ENCODE peak calls at places on chromosomes 5 and 9, in five cellular contexts. D is A549, C is K562, V is HCT116, T is H1. N is an unnamed sample.

GRCh38 chr5:174159327-174160247 is 114.1 kb downstream of the NSG2 start:
- DNase-seq in D (peak; percentile 76), C (peak; percentile 16), V (peak; percentile 91), T (peak; percentile 9), N (no peak)

GRCh38 chr5:23994581-23995370 is 487.4 kb downstream of the PRDM9 start:
- DNase-seq in D (peak; percentile 6), C (no peak), V (no peak), T (no peak), N (no peak)

GRCh38 chr9:74610523-74611061 is 113.5 kb downstream of the RORB start:
- DNase-seq in D (no peak), C (no peak), V (no peak), T (no peak), N (no peak)

GRCh38 chr9:75455444-75455921 is 367.2 kb downstream of the OSTF1 start:
- DNase-seq in D (no peak), C (no peak), V (no peak), T (no peak), N (peak; percentile 1)

GRCh38 chr5:169980418-169981053 is at the start of gene INSYN2B:
- DNase-seq in D (peak; percentile 86), C (peak; percentile 70), V (peak; percentile 56), T (peak; percentile 77), N (peak; percentile 87)

GRCh38 chr5:1096792-1097191 is 15.1 kb downstream of the SLC12A7 start:
- DNase-seq in D (no peak), C (no peak), V (no peak), T (no peak), N (no peak)

GRCh38 chr9:113894166-113894565 is 18.1 kb downstream of the ZNF618 start:
- DNase-seq in D (no peak), C (no peak), V (no peak), T (no peak), N (no peak)

GRCh38 chr5:172766287-172767104 is 4.5 kb downstream of the DUSP1 start:
- DNase-seq in D (peak; percentile 89), C (no peak), V (no peak), T (no peak), N (peak; percentile 94)

GRCh38 chr5:62982348-62982747 is 403.7 kb downstream of the LRRC70 start:
- DNase-seq in D (no peak), C (no peak), V (no peak), T (no peak), N (no peak)

GRCh38 chr5:163789870-163790269 is 284.5 kb downstream of the MAT2B start:
- DNase-seq in D (no peak), C (no peak), V (no peak), T (no peak), N (peak; percentile 66)
- TF ChIP-seq CEBPB in D (no peak), C (no peak), V (no peak), T (no peak), N (no peak)

GRCh38 chr9:130051855-130052254 is 1.9 kb upstream of the GPR107 start:
- DNase-seq in D (no peak), C (no peak), V (no peak), T (no peak), N (no peak)
- TF ChIP-seq CEBPB in D (no peak), C (no peak), V (no peak), T (no peak), N (no peak)

GRCh38 chr9:105055922-105056321 is 128.0 kb upstream of the ABCA1 start:
- DNase-seq in D (no peak), C (no peak), V (no peak), T (no peak), N (peak; percentile 84)

GRCh38 chr9:105054488-105054887 is 126.5 kb upstream of the ABCA1 start:
- DNase-seq in D (peak; percentile 79), C (no peak), V (no peak), T (no peak), N (peak; percentile 89)

GRCh38 chr9:105052346-105052745 is 124.4 kb upstream of the ABCA1 start:
- DNase-seq in D (no peak), C (no peak), V (no peak), T (no peak), N (no peak)

GRCh38 chr9:105051897-105052296 is 123.9 kb upstream of the ABCA1 start:
- DNase-seq in D (no peak), C (no peak), V (no peak), T (no peak), N (no peak)

DNA sequence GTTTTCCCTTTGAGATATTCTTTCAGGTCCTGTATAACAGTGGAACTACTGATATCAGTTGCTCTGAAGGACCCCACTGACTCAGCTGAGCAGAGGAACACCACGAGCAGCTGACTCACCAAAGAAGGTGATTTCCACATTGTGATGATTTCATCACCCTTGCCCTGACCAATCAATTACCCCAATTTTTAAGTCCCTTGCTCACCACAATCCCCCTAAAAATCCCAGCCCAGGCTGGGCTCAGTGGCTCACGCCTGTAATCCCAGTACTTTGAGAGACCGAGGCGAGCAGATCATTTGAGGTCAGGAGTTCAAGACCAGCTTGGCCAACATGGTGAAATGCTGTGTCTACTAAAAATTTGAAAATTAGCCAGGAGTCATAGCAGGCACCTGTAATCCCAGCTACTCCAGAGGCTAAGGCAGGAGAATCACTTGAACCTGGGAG is 125.3 kb upstream of the ABCA1 start:
- DNase-seq in D (peak; percentile 59), C (peak; percentile 7), V (no peak), T (no peak), N (peak; percentile 94)
- TF ChIP-seq CEBPB in D (peak; percentile 62), C (peak; percentile 81), V (peak; percentile 74), T (no peak), N (peak; percentile 96)

GRCh38 chr9:109843651-109844050 is 63.7 kb downstream of the PALM2AKAP2 start:
- DNase-seq in D (no peak), C (peak; percentile 1), V (no peak), T (no peak), N (no peak)
- TF ChIP-seq CEBPB in D (no peak), C (no peak), V (no peak), T (no peak), N (no peak)

GRCh38 chr5:96896285-96896711 is 20.0 kb downstream of the ERAP2 start:
- DNase-seq in D (no peak), C (no peak), V (no peak), T (no peak), N (no peak)

GRCh38 chr5:96896806-96897205 is 20.5 kb downstream of the ERAP2 start:
- DNase-seq in D (no peak), C (peak; percentile 20), V (no peak), T (no peak), N (no peak)

DNA sequence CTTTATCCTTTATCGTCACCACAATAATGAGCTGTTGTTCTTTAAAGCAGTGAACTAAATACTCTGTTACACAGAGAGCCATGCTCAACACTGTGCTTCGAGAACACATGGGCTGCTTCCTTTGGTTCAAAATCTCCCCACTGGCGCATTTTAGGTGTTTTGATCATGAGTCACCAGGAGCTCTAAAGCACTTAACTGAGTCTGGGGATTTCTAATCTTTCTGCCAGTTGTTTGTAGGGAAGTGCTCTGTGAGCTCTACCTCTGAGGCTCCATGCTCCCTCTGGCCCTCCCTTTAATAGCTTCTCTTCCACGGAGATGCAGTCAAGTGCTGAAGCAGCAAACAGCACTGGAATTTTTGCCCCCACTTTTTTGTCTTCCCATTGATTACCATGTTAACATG is 17.0 kb downstream of the ERAP2 start:
- DNase-seq in D (no peak), C (no peak), V (no peak), T (no peak), N (peak; percentile 90)
- TF ChIP-seq CEBPB in D (no peak), C (no peak), V (no peak), T (no peak), N (no peak)

GRCh38 chr9:94829380-94830070 is 103.0 kb downstream of the AOPEP start:
- DNase-seq in D (no peak), C (no peak), V (no peak), T (no peak), N (no peak)
- TF ChIP-seq CEBPB in D (no peak), C (no peak), V (no peak), T (no peak), N (no peak)

DNA sequence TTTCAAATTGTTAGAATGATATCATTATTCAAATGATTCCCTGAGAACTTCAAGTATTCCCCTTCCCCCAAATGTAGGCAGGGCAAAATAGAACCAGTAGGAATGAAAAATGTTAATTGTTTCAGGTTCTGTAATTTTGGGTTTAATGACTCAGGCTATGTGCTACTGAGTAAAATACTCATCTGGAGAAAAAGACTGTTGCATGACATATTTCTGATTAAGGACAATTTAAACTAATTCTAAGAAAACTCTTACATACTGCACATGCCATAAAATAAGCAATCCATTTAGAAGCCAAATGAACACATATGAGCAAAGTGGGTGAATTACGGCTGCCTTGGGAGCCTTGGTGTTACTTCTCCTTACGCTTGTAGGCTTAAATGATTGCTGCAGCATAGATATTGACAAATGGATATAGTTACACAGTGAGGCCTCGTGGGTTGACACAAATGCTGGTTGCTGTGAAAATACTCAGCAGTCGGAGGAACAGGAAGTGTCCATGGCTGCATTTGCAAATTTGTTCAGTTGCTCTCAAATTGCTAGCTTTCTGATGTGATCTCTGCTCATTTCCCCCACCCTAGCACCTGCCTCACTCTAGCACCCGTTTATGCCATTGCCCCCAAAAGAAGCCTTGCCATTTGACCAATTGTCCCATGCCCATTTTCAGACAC is 174.9 kb upstream of the DMAC1 start:
- DNase-seq in D (no peak), C (no peak), V (no peak), T (no peak), N (no peak)
- TF ChIP-seq CEBPB in D (no peak), C (no peak), V (no peak), T (no peak), N (no peak)

DNA sequence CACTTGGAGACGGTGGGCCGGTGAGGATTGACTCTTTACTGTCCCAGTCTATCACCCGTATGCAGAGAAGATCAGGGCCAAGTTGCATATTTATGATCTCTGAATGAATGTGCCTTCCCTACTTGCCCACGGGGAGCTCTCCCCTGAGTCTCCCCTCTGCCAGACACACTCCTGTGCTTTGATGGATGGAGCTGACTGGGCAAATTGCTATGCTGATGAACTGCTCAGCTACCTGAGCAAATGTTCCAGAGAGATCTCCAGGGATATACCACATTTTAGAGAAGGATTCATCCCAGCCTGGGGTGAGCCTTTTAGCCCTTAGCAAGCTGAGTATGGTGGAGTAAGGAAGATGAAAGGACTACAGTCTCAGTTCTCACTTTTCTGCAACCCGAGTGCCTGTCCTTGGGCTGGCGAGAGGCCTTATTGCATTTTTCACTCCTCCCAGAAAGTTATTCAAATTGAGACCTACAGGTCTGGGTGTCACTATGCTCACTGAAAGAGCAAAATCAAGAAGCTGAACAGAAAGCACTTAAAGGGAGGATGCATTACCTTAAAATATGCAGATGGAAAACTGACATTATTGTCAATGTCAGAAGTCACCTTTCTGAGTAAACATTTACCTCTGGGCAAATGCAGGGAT is 526.7 kb upstream of the WWC1 start:
- DNase-seq in D (no peak), C (no peak), V (no peak), T (no peak), N (no peak)
- TF ChIP-seq CEBPB in D (no peak), C (no peak), V (no peak), T (no peak), N (no peak)

GRCh38 chr5:160968480-160968879 is 116.5 kb upstream of the ATP10B start:
- DNase-seq in D (no peak), C (no peak), V (no peak), T (no peak), N (no peak)

DNA sequence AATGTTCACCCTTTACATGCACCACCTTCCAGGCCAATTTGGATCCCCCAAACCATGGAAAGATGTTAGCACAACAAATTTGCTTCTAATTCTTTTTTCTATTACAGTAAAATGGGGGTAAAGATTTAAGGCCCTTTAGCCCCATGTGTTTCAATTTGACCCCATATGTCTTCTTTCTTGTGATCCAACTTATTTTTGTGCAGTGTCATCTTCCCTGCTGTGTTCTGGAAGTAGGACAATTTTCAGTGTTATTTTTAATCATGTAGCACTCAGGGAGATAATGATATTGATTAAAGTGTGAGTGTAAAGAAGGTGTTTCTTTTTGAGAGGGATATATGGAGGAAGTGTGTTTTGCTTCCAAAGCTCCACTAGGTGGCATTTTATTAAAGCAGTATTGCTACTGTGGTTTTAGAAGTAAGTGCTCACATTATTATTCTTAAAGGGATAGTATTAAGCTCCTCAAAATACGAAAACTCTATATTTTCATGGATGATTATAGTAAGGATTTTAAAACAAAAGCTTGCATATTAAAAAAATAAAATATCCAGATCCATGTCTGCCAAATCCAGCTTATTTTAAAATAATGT is 118.7 kb upstream of the ATP10B start:
- DNase-seq in D (no peak), C (no peak), V (no peak), T (no peak), N (no peak)
- TF ChIP-seq CEBPB in D (no peak), C (no peak), V (no peak), T (no peak), N (no peak)